ENCODE peak calls at places on chromosomes 1 and 21, in seven cellular contexts. W is activated CD8-positive, alpha-beta T cell treated with anti-CD3 and anti-CD28 coated beads, Interleukin-2, amount 10 ng/mL, durations not matched to agents 7 days and 5 days; B is upper lobe of right lung; E is left lung; Q is tibial artery; S is kidney epithelial cell; O is DMS153. U is an unnamed sample.

GRCh38 chr1:154154534-154155181 is at the start of gene NUP210L:
- DNase-seq in W (no peak), B (peak; percentile 94), E (peak; percentile 83), Q (peak; percentile 71), S (no peak), O (peak; percentile 77), U (no peak)

GRCh38 chr1:109161836-109162606 is 48.1 kb downstream of the ELAPOR1 start:
- DNase-seq in W (peak; percentile 75), B (peak; percentile 73), E (peak; percentile 78), Q (peak; percentile 41), S (peak; percentile 53), O (no peak), U (peak; percentile 89)

GRCh38 chr1:68954841-68955240 is 458.0 kb upstream of the DEPDC1 start:
- DNase-seq in W (no peak), B (no peak), E (no peak), Q (no peak), S (peak; percentile 78), O (peak; percentile 81), U (no peak)

GRCh38 chr1:223844962-223845809 is 561 bp downstream of the TP53BP2 start:
- DNase-seq in W (peak; percentile 61), B (no peak), E (peak; percentile 62), Q (peak; percentile 45), S (no peak), O (no peak), U (peak; percentile 52)

GRCh38 chr1:39322431-39322830 is 117.9 kb downstream of the MACF1 start:
- DNase-seq in W (no peak), B (no peak), E (no peak), Q (no peak), S (no peak), O (no peak), U (no peak)

GRCh38 chr1:246573481-246573880 is 7.2 kb downstream of the CNST start:
- DNase-seq in W (no peak), B (no peak), E (no peak), Q (no peak), S (no peak), O (no peak), U (no peak)

GRCh38 chr1:204758601-204759000 is 73.1 kb upstream of the LRRN2 start:
- DNase-seq in W (no peak), B (no peak), E (no peak), Q (no peak), S (no peak), O (peak; percentile 51), U (no peak)

GRCh38 chr1:8754993-8755392 is 62.4 kb downstream of the RERE start:
- DNase-seq in W (no peak), B (no peak), E (no peak), Q (no peak), S (no peak), O (no peak), U (no peak)

GRCh38 chr1:230823835-230824485 is 44.4 kb downstream of the C1orf198 start:
- DNase-seq in W (no peak), B (no peak), E (no peak), Q (no peak), S (no peak), O (no peak), U (no peak)

GRCh38 chr21:46022551-46023107 is 41.1 kb downstream of the COL6A1 start:
- DNase-seq in W (no peak), B (no peak), E (no peak), Q (no peak), S (no peak), O (peak; percentile 74), U (no peak)

GRCh38 chr1:82819234-82819633 is 1018.5 kb downstream of the ADGRL2 start:
- DNase-seq in W (no peak), B (no peak), E (no peak), Q (no peak), S (no peak), O (no peak), U (no peak)

GRCh38 chr1:147627435-147628110 is 42.8 kb downstream of the ACP6 start:
- DNase-seq in W (peak; percentile 68), B (peak; percentile 73), E (peak; percentile 44), Q (peak; percentile 43), S (no peak), O (peak; percentile 65), U (peak; percentile 25)

GRCh38 chr1:109272831-109273547 is 10.0 kb downstream of the PSRC1 start:
- DNase-seq in W (no peak), B (no peak), E (no peak), Q (no peak), S (no peak), O (no peak), U (peak; percentile 77)

GRCh38 chr1:53621144-53621543 is 117.8 kb downstream of the GLIS1 start:
- DNase-seq in W (no peak), B (peak; percentile 40), E (no peak), Q (no peak), S (no peak), O (no peak), U (no peak)

GRCh38 chr1:37120279-37120678 is 86.0 kb upstream of the GRIK3 start:
- DNase-seq in W (no peak), B (no peak), E (no peak), Q (no peak), S (no peak), O (no peak), U (no peak)

GRCh38 chr21:22231013-22231412 is 1232.8 kb downstream of the NCAM2 start:
- DNase-seq in W (no peak), B (no peak), E (no peak), Q (no peak), S (no peak), O (no peak), U (no peak)

GRCh38 chr1:209590405-209590804 is 6.9 kb downstream of the CAMK1G start:
- DNase-seq in W (no peak), B (no peak), E (no peak), Q (no peak), S (no peak), O (no peak), U (no peak)

U was measured in PC-9.